ENCODE peak calls at places on chromosomes 2 and 18, in four cellular contexts. One of them, this sample, is unnamed.

GRCh38 chr18:22434973-22435608 is 17.4 kb upstream of the CTAGE1 start:
- DNase-seq in PC-3: peak
- DNase-seq in IMR-90: peak
- DNase-seq in astrocyte of the cerebellum: no peak
- DNase-seq in this sample: no peak

GRCh38 chr2:206642075-206643025 is at the start of gene FAM237A:
- DNase-seq in PC-3: peak
- DNase-seq in IMR-90: peak
- DNase-seq in astrocyte of the cerebellum: peak
- DNase-seq in this sample: peak

GRCh38 chr2:71831208-71831577 is 316.5 kb downstream of the CYP26B1 start:
- DNase-seq in PC-3: peak
- DNase-seq in IMR-90: peak
- DNase-seq in astrocyte of the cerebellum: peak
- DNase-seq in this sample: no peak

GRCh38 chr2:128520787-128521186 is 202.1 kb upstream of the HS6ST1 start:
- DNase-seq in PC-3: peak
- DNase-seq in IMR-90: no peak
- DNase-seq in astrocyte of the cerebellum: no peak
- DNase-seq in this sample: no peak

GRCh38 chr18:12027046-12027445 is 45.7 kb downstream of the IMPA2 start:
- DNase-seq in PC-3: no peak
- DNase-seq in IMR-90: no peak
- DNase-seq in astrocyte of the cerebellum: no peak
- DNase-seq in this sample: no peak

GRCh38 chr2:239462671-239463506 is 62.1 kb upstream of the HDAC4 start:
- DNase-seq in PC-3: no peak
- DNase-seq in IMR-90: no peak
- DNase-seq in astrocyte of the cerebellum: no peak
- DNase-seq in this sample: no peak

GRCh38 chr18:62543021-62543420 is 20.2 kb downstream of the ZCCHC2 start:
- DNase-seq in PC-3: no peak
- DNase-seq in IMR-90: no peak
- DNase-seq in astrocyte of the cerebellum: no peak
- DNase-seq in this sample: no peak

GRCh38 chr2:8364668-8365067 is 317.2 kb upstream of the ID2 start:
- DNase-seq in PC-3: no peak
- DNase-seq in IMR-90: no peak
- DNase-seq in astrocyte of the cerebellum: no peak
- DNase-seq in this sample: no peak

GRCh38 chr2:12076810-12077209 is 330.4 kb downstream of the LPIN1 start:
- DNase-seq in PC-3: no peak
- DNase-seq in IMR-90: no peak
- DNase-seq in astrocyte of the cerebellum: no peak
- DNase-seq in this sample: no peak

DNA sequence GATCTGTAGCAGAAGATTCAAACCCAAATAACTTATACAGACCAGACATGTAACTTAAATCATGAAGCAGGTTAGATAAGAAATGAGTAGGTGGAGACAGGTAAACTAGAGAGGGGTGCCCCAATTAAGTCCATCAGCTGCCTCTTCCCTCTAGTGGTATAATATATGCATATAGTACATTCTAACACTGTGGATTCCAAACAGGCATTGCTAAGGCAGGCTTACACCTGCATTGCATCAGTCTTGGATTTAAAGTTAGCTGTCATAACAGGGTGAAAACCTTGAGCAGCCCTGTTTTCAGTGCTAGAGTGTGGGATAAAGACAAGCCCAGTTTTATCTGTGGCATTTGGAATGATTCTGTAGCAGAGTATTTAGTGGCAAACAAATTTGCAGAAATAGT is 63.4 kb downstream of the NYAP2 start:
- DNase-seq in PC-3: no peak
- DNase-seq in IMR-90: no peak
- DNase-seq in astrocyte of the cerebellum: no peak
- DNase-seq in this sample: no peak
- TF ChIP-seq CTCF in PC-3: peak
- TF ChIP-seq CTCF in IMR-90: no peak
- TF ChIP-seq CTCF in astrocyte of the cerebellum: no peak
- TF ChIP-seq CTCF in this sample: no peak

DNA sequence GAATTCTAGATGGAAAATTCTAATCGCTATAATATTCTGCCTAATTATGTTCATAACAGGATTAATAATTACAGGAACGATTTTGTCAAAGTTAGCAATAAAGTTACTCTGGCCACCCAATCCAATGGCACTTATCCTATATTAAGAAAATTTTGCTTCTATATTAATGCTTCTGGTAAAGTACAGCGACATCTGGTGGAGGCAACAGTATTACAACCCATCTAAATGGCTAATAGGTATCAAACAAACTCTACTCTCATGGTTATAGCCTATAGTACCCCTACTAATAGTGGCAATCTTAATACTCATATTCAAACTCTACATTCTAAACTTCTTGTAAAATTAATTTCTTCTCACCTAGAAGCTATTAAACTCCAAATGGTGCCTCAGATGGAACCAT is 1084.7 kb upstream of the LRRTM1 start:
- DNase-seq in PC-3: peak
- DNase-seq in IMR-90: no peak
- DNase-seq in astrocyte of the cerebellum: no peak
- DNase-seq in this sample: no peak
- TF ChIP-seq CTCF in PC-3: peak
- TF ChIP-seq CTCF in IMR-90: no peak
- TF ChIP-seq CTCF in astrocyte of the cerebellum: no peak
- TF ChIP-seq CTCF in this sample: no peak

DNA sequence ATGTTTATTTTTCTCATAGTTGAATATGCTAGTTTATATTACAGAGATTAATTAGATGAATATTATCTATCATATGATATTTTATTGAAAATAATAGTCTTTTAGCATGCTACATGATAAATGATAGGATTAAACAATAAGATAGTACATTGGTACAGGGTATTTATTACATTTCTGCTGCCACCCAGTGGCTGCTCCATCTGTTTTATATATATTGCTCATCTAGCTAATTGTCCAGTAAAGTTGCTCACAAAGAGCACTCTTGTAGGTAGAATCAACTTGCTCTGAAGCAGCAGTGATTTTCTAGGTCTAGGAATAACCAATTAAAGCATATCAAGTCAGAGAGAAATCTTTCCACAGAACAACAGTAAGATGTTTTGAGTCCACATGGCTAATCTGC is 183.3 kb downstream of the ASXL3 start:
- DNase-seq in PC-3: peak
- DNase-seq in IMR-90: peak
- DNase-seq in astrocyte of the cerebellum: peak
- DNase-seq in this sample: no peak
- TF ChIP-seq CTCF in PC-3: peak
- TF ChIP-seq CTCF in IMR-90: peak
- TF ChIP-seq CTCF in astrocyte of the cerebellum: peak
- TF ChIP-seq CTCF in this sample: peak

DNA sequence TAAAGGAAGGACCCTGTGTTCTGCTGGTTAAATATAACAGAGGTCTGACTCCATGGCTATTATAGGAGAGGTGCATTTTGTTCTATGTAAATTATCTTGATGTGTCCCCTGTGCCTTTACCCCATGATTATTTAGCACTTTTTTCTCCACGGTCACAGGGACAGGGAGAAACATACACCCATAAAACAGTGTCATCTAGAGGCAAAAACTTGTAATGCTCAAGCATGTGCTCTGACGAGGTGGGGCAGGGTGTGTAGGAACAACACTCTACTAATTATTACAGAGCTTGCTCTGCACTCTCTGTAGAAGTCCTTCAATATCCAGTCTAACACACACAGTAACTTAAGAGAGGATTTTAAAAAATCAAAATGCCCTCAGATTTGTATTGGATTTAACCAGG is 187.9 kb downstream of the NEDD4L start:
- DNase-seq in PC-3: peak
- DNase-seq in IMR-90: no peak
- DNase-seq in astrocyte of the cerebellum: no peak
- DNase-seq in this sample: no peak
- TF ChIP-seq CTCF in PC-3: peak
- TF ChIP-seq CTCF in IMR-90: peak
- TF ChIP-seq CTCF in astrocyte of the cerebellum: peak
- TF ChIP-seq CTCF in this sample: no peak

GRCh38 chr2:65129613-65130439 is at the start of gene RAB1A:
- DNase-seq in PC-3: peak
- DNase-seq in IMR-90: peak
- DNase-seq in astrocyte of the cerebellum: peak
- DNase-seq in this sample: peak
- TF ChIP-seq CTCF in PC-3: peak
- TF ChIP-seq CTCF in IMR-90: peak
- TF ChIP-seq CTCF in astrocyte of the cerebellum: peak
- TF ChIP-seq CTCF in this sample: no peak

DNA sequence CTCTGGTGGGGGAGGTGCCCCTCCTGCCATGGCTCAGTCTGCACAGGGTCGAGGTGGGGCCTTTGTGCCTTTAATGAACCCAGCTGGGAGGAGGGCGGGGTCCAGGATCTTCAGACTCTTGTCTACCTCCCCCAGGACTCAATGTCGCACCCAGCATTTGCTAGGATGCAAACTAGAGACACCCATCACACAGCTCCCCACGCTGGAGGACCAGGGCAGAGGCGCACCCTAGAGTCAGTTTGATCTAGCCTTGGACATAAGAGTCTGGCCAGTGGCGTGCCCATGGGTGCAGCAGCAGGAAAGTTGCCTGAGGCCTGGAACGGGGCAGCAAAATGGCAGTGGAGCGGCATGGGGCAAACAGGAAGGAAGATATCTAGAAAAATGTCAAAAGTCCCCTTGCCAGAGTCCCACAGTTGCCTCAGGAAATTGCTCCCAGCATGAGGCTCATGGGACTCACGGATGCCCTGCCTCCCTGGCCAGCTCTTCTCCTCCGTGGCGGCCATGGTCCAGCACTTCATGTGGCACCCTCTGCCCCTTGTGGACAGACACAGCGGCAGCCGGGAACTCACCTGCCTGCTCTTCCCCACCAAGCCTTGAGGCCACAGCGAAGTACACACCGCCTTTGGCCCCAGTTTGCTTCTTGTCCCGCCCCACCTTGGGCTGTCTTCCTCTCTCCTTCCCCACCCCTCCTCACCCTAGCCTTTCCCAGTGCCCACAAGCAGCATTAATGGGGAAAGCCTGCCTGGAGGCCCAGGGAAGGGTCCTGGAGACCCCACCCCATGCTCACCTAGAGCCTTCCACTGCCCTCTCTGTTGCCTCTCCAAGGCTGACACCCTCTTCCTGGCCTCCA is 17.7 kb downstream of the SH2D6 start:
- DNase-seq in PC-3: no peak
- DNase-seq in IMR-90: no peak
- DNase-seq in astrocyte of the cerebellum: no peak
- DNase-seq in this sample: no peak
- TF ChIP-seq CTCF in PC-3: peak
- TF ChIP-seq CTCF in IMR-90: no peak
- TF ChIP-seq CTCF in astrocyte of the cerebellum: no peak
- TF ChIP-seq CTCF in this sample: no peak

GRCh38 chr2:9473985-9474360 is 378 bp upstream of the IAH1 start:
- DNase-seq in PC-3: no peak
- DNase-seq in IMR-90: no peak
- DNase-seq in astrocyte of the cerebellum: no peak
- DNase-seq in this sample: peak

GRCh38 chr2:9471212-9471611 is 3.1 kb upstream of the IAH1 start:
- DNase-seq in PC-3: no peak
- DNase-seq in IMR-90: no peak
- DNase-seq in astrocyte of the cerebellum: no peak
- DNase-seq in this sample: no peak

GRCh38 chr2:9477914-9478313 is 3.6 kb downstream of the IAH1 start:
- DNase-seq in PC-3: no peak
- DNase-seq in IMR-90: no peak
- DNase-seq in astrocyte of the cerebellum: no peak
- DNase-seq in this sample: no peak

GRCh38 chr2:9474361-9475117 is at the start of gene IAH1:
- DNase-seq in PC-3: peak
- DNase-seq in IMR-90: no peak
- DNase-seq in astrocyte of the cerebellum: no peak
- DNase-seq in this sample: peak

DNA sequence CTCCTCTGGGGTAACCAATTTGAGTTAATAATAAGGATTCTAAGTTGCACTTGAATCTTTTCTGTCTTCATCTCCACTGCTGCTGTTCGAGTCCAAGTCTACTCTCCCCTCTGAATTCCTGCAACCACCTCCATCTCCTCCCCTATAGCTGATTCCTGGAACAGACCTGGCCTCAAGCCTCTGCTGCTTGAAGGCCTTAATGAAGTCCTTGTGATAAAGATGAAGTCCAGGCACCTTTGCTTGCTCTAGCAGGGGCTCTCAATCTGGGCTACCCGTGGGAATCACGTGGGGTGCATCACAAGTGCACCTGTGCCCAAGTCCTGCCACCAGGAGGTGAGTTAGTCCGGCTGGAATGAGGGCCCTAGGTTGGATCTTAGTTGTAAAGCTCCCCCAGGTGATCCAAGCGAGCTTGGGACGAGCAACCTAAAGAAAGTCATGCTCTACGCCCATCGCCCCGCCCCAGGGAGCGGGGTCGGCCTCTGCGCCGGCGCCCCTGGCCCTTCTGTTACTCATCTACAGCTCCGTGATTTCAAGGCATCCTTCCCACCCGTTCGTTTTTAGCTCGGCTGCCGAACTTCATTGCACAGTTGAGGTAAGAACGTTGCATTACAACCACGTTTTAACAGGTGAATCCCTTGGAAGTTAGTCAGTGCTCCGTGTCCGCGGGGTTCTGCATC is 905 bp upstream of the IAH1 start:
- DNase-seq in PC-3: peak
- DNase-seq in IMR-90: no peak
- DNase-seq in astrocyte of the cerebellum: no peak
- DNase-seq in this sample: peak
- TF ChIP-seq CTCF in PC-3: peak
- TF ChIP-seq CTCF in IMR-90: no peak
- TF ChIP-seq CTCF in astrocyte of the cerebellum: peak
- TF ChIP-seq CTCF in this sample: no peak

GRCh38 chr18:60413944-60414547 is 41.5 kb upstream of the MC4R start:
- DNase-seq in PC-3: peak
- DNase-seq in IMR-90: peak
- DNase-seq in astrocyte of the cerebellum: no peak
- DNase-seq in this sample: peak

DNA sequence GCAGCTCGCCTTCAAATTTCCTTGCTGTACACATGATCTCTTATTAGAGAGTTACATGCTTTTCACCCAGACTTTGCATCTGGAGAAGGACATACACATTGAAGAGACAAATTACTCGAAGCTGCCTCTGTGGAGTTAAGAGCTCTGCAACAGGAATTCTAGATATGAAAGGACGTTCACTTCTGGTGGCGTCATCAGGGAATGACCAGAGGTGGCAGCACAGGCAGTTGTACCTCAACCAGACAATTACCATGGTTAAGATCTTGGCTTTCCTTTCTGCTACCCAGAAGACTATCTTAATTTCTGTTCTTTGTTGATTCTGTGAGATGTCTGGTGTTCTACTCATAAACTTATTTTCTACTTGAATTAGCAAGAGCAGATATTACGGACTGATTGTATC is 39.1 kb upstream of the MC4R start:
- DNase-seq in PC-3: no peak
- DNase-seq in IMR-90: no peak
- DNase-seq in astrocyte of the cerebellum: no peak
- DNase-seq in this sample: no peak
- TF ChIP-seq CTCF in PC-3: peak
- TF ChIP-seq CTCF in IMR-90: no peak
- TF ChIP-seq CTCF in astrocyte of the cerebellum: no peak
- TF ChIP-seq CTCF in this sample: peak

GRCh38 chr18:5036523-5036922 is 160.5 kb downstream of the AKAIN1 start:
- DNase-seq in PC-3: no peak
- DNase-seq in IMR-90: no peak
- DNase-seq in astrocyte of the cerebellum: no peak
- DNase-seq in this sample: no peak
- TF ChIP-seq CTCF in PC-3: no peak
- TF ChIP-seq CTCF in IMR-90: no peak
- TF ChIP-seq CTCF in astrocyte of the cerebellum: no peak
- TF ChIP-seq CTCF in this sample: no peak